ENCODE peak calls at places on chromosomes 6 and 20, in nine cellular contexts. One of them, this sample, is unnamed.
A peak's percentile ranks its signal among the peaks of the same experiment; 100 is the strongest.

GRCh38 chr6:29011276-29011734 is 6.2 kb upstream of the ZNF311 start:
- DNase-seq in GM18507: no peak
- DNase-seq in NCI-H1105: peak; percentile 55
- DNase-seq in activated CD4-positive, alpha-beta T cell treated with anti-CD3 and anti-CD28 coated beads, Interleukin-2, amount 10 ng/mL, durations not matched to agents 24 days and 14 days: peak; percentile 87
- DNase-seq in choroid plexus epithelial cell: peak; percentile 74
- DNase-seq in effector memory CD4-positive, alpha-beta T cell: peak; percentile 13
- DNase-seq in AG10803: peak; percentile 47
- DNase-seq in nephron progenitor cell: peak; percentile 77
- DNase-seq in astrocyte of the spinal cord: peak; percentile 64
- DNase-seq in this sample: peak; percentile 63

GRCh38 chr20:25288291-25289181 is 40.7 kb downstream of the PYGB start:
- DNase-seq in GM18507: no peak
- DNase-seq in NCI-H1105: no peak
- DNase-seq in activated CD4-positive, alpha-beta T cell treated with anti-CD3 and anti-CD28 coated beads, Interleukin-2, amount 10 ng/mL, durations not matched to agents 24 days and 14 days: no peak
- DNase-seq in choroid plexus epithelial cell: no peak
- DNase-seq in effector memory CD4-positive, alpha-beta T cell: no peak
- DNase-seq in AG10803: no peak
- DNase-seq in nephron progenitor cell: no peak
- DNase-seq in astrocyte of the spinal cord: no peak
- DNase-seq in this sample: no peak

GRCh38 chr20:5788385-5788895 is 38.2 kb downstream of the SHLD1 start:
- DNase-seq in GM18507: peak; percentile 74
- DNase-seq in NCI-H1105: peak; percentile 79
- DNase-seq in activated CD4-positive, alpha-beta T cell treated with anti-CD3 and anti-CD28 coated beads, Interleukin-2, amount 10 ng/mL, durations not matched to agents 24 days and 14 days: peak; percentile 93
- DNase-seq in choroid plexus epithelial cell: peak; percentile 96
- DNase-seq in effector memory CD4-positive, alpha-beta T cell: peak; percentile 45
- DNase-seq in AG10803: peak; percentile 88
- DNase-seq in nephron progenitor cell: peak; percentile 69
- DNase-seq in astrocyte of the spinal cord: peak; percentile 88
- DNase-seq in this sample: peak; percentile 73

GRCh38 chr20:57507477-57507876 is 17.5 kb downstream of the CTCFL start:
- DNase-seq in GM18507: no peak
- DNase-seq in NCI-H1105: no peak
- DNase-seq in activated CD4-positive, alpha-beta T cell treated with anti-CD3 and anti-CD28 coated beads, Interleukin-2, amount 10 ng/mL, durations not matched to agents 24 days and 14 days: no peak
- DNase-seq in choroid plexus epithelial cell: peak; percentile 17
- DNase-seq in effector memory CD4-positive, alpha-beta T cell: no peak
- DNase-seq in AG10803: peak; percentile 13
- DNase-seq in nephron progenitor cell: no peak
- DNase-seq in astrocyte of the spinal cord: peak; percentile 1
- DNase-seq in this sample: no peak

GRCh38 chr6:36839819-36840379 is 655 bp upstream of the CPNE5 start:
- DNase-seq in GM18507: peak; percentile 14
- DNase-seq in NCI-H1105: peak; percentile 26
- DNase-seq in activated CD4-positive, alpha-beta T cell treated with anti-CD3 and anti-CD28 coated beads, Interleukin-2, amount 10 ng/mL, durations not matched to agents 24 days and 14 days: peak; percentile 87
- DNase-seq in choroid plexus epithelial cell: no peak
- DNase-seq in effector memory CD4-positive, alpha-beta T cell: peak; percentile 11
- DNase-seq in AG10803: no peak
- DNase-seq in nephron progenitor cell: peak; percentile 72
- DNase-seq in astrocyte of the spinal cord: no peak
- DNase-seq in this sample: peak; percentile 69

GRCh38 chr6:159759645-159760044 is 2.2 kb upstream of the ACAT2 start:
- DNase-seq in GM18507: no peak
- DNase-seq in NCI-H1105: no peak
- DNase-seq in activated CD4-positive, alpha-beta T cell treated with anti-CD3 and anti-CD28 coated beads, Interleukin-2, amount 10 ng/mL, durations not matched to agents 24 days and 14 days: no peak
- DNase-seq in choroid plexus epithelial cell: no peak
- DNase-seq in effector memory CD4-positive, alpha-beta T cell: no peak
- DNase-seq in AG10803: no peak
- DNase-seq in nephron progenitor cell: no peak
- DNase-seq in astrocyte of the spinal cord: no peak
- DNase-seq in this sample: no peak

GRCh38 chr6:85580878-85581267 is 12.8 kb downstream of the SNX14 start:
- DNase-seq in GM18507: no peak
- DNase-seq in NCI-H1105: no peak
- DNase-seq in activated CD4-positive, alpha-beta T cell treated with anti-CD3 and anti-CD28 coated beads, Interleukin-2, amount 10 ng/mL, durations not matched to agents 24 days and 14 days: no peak
- DNase-seq in choroid plexus epithelial cell: peak; percentile 68
- DNase-seq in effector memory CD4-positive, alpha-beta T cell: no peak
- DNase-seq in AG10803: peak; percentile 32
- DNase-seq in nephron progenitor cell: no peak
- DNase-seq in astrocyte of the spinal cord: peak; percentile 70
- DNase-seq in this sample: no peak

GRCh38 chr6:145028144-145028818 is 707.0 kb downstream of the EPM2A start:
- DNase-seq in GM18507: no peak
- DNase-seq in NCI-H1105: no peak
- DNase-seq in activated CD4-positive, alpha-beta T cell treated with anti-CD3 and anti-CD28 coated beads, Interleukin-2, amount 10 ng/mL, durations not matched to agents 24 days and 14 days: peak; percentile 71
- DNase-seq in choroid plexus epithelial cell: peak; percentile 65
- DNase-seq in effector memory CD4-positive, alpha-beta T cell: no peak
- DNase-seq in AG10803: peak; percentile 49
- DNase-seq in nephron progenitor cell: no peak
- DNase-seq in astrocyte of the spinal cord: peak; percentile 51
- DNase-seq in this sample: peak; percentile 14

GRCh38 chr6:30721198-30722024 is 1.3 kb downstream of the TUBB start:
- DNase-seq in GM18507: peak; percentile 67
- DNase-seq in NCI-H1105: peak; percentile 91
- DNase-seq in activated CD4-positive, alpha-beta T cell treated with anti-CD3 and anti-CD28 coated beads, Interleukin-2, amount 10 ng/mL, durations not matched to agents 24 days and 14 days: peak; percentile 99
- DNase-seq in choroid plexus epithelial cell: peak; percentile 93
- DNase-seq in effector memory CD4-positive, alpha-beta T cell: peak; percentile 88
- DNase-seq in AG10803: peak; percentile 89
- DNase-seq in nephron progenitor cell: peak; percentile 95
- DNase-seq in astrocyte of the spinal cord: peak; percentile 90
- DNase-seq in this sample: peak; percentile 95

GRCh38 chr6:135346747-135347146 is 150.8 kb downstream of the AHI1 start:
- DNase-seq in GM18507: no peak
- DNase-seq in NCI-H1105: no peak
- DNase-seq in activated CD4-positive, alpha-beta T cell treated with anti-CD3 and anti-CD28 coated beads, Interleukin-2, amount 10 ng/mL, durations not matched to agents 24 days and 14 days: no peak
- DNase-seq in choroid plexus epithelial cell: no peak
- DNase-seq in effector memory CD4-positive, alpha-beta T cell: no peak
- DNase-seq in AG10803: peak; percentile 26
- DNase-seq in nephron progenitor cell: no peak
- DNase-seq in astrocyte of the spinal cord: peak; percentile 58
- DNase-seq in this sample: no peak

GRCh38 chr6:162485464-162485863 is 242.1 kb downstream of the PRKN start:
- DNase-seq in GM18507: no peak
- DNase-seq in NCI-H1105: peak; percentile 27
- DNase-seq in activated CD4-positive, alpha-beta T cell treated with anti-CD3 and anti-CD28 coated beads, Interleukin-2, amount 10 ng/mL, durations not matched to agents 24 days and 14 days: no peak
- DNase-seq in choroid plexus epithelial cell: no peak
- DNase-seq in effector memory CD4-positive, alpha-beta T cell: no peak
- DNase-seq in AG10803: no peak
- DNase-seq in nephron progenitor cell: no peak
- DNase-seq in astrocyte of the spinal cord: no peak
- DNase-seq in this sample: no peak

GRCh38 chr6:112560651-112561050 is 213.5 kb downstream of the RFPL4B start:
- DNase-seq in GM18507: no peak
- DNase-seq in NCI-H1105: no peak
- DNase-seq in activated CD4-positive, alpha-beta T cell treated with anti-CD3 and anti-CD28 coated beads, Interleukin-2, amount 10 ng/mL, durations not matched to agents 24 days and 14 days: no peak
- DNase-seq in choroid plexus epithelial cell: peak; percentile 12
- DNase-seq in effector memory CD4-positive, alpha-beta T cell: no peak
- DNase-seq in AG10803: no peak
- DNase-seq in nephron progenitor cell: no peak
- DNase-seq in astrocyte of the spinal cord: no peak
- DNase-seq in this sample: peak; percentile 7

GRCh38 chr6:84193140-84193708 is 34.2 kb downstream of the CEP162 start:
- DNase-seq in GM18507: no peak
- DNase-seq in NCI-H1105: no peak
- DNase-seq in activated CD4-positive, alpha-beta T cell treated with anti-CD3 and anti-CD28 coated beads, Interleukin-2, amount 10 ng/mL, durations not matched to agents 24 days and 14 days: no peak
- DNase-seq in choroid plexus epithelial cell: peak; percentile 43
- DNase-seq in effector memory CD4-positive, alpha-beta T cell: no peak
- DNase-seq in AG10803: peak; percentile 63
- DNase-seq in nephron progenitor cell: no peak
- DNase-seq in astrocyte of the spinal cord: peak; percentile 87
- DNase-seq in this sample: no peak

GRCh38 chr6:159044899-159045727 is at the start of gene TAGAP:
- DNase-seq in GM18507: peak; percentile 44
- DNase-seq in NCI-H1105: no peak
- DNase-seq in activated CD4-positive, alpha-beta T cell treated with anti-CD3 and anti-CD28 coated beads, Interleukin-2, amount 10 ng/mL, durations not matched to agents 24 days and 14 days: peak; percentile 97
- DNase-seq in choroid plexus epithelial cell: peak; percentile 38
- DNase-seq in effector memory CD4-positive, alpha-beta T cell: peak; percentile 84
- DNase-seq in AG10803: peak; percentile 28
- DNase-seq in nephron progenitor cell: no peak
- DNase-seq in astrocyte of the spinal cord: no peak
- DNase-seq in this sample: no peak

GRCh38 chr6:159390384-159390783 is 221.2 kb downstream of the FNDC1 start:
- DNase-seq in GM18507: no peak
- DNase-seq in NCI-H1105: no peak
- DNase-seq in activated CD4-positive, alpha-beta T cell treated with anti-CD3 and anti-CD28 coated beads, Interleukin-2, amount 10 ng/mL, durations not matched to agents 24 days and 14 days: no peak
- DNase-seq in choroid plexus epithelial cell: no peak
- DNase-seq in effector memory CD4-positive, alpha-beta T cell: no peak
- DNase-seq in AG10803: peak; percentile 45
- DNase-seq in nephron progenitor cell: no peak
- DNase-seq in astrocyte of the spinal cord: no peak
- DNase-seq in this sample: no peak

GRCh38 chr6:75149696-75150095 is 56.2 kb downstream of the COL12A1 start:
- DNase-seq in GM18507: no peak
- DNase-seq in NCI-H1105: no peak
- DNase-seq in activated CD4-positive, alpha-beta T cell treated with anti-CD3 and anti-CD28 coated beads, Interleukin-2, amount 10 ng/mL, durations not matched to agents 24 days and 14 days: no peak
- DNase-seq in choroid plexus epithelial cell: no peak
- DNase-seq in effector memory CD4-positive, alpha-beta T cell: no peak
- DNase-seq in AG10803: no peak
- DNase-seq in nephron progenitor cell: no peak
- DNase-seq in astrocyte of the spinal cord: no peak
- DNase-seq in this sample: no peak

GRCh38 chr6:87122477-87122876 is 27.6 kb upstream of the CGA start:
- DNase-seq in GM18507: no peak
- DNase-seq in NCI-H1105: no peak
- DNase-seq in activated CD4-positive, alpha-beta T cell treated with anti-CD3 and anti-CD28 coated beads, Interleukin-2, amount 10 ng/mL, durations not matched to agents 24 days and 14 days: no peak
- DNase-seq in choroid plexus epithelial cell: no peak
- DNase-seq in effector memory CD4-positive, alpha-beta T cell: no peak
- DNase-seq in AG10803: no peak
- DNase-seq in nephron progenitor cell: no peak
- DNase-seq in astrocyte of the spinal cord: no peak
- DNase-seq in this sample: no peak

GRCh38 chr6:24497254-24497989 is 2.7 kb downstream of the ALDH5A1 start:
- DNase-seq in GM18507: no peak
- DNase-seq in NCI-H1105: no peak
- DNase-seq in activated CD4-positive, alpha-beta T cell treated with anti-CD3 and anti-CD28 coated beads, Interleukin-2, amount 10 ng/mL, durations not matched to agents 24 days and 14 days: no peak
- DNase-seq in choroid plexus epithelial cell: no peak
- DNase-seq in effector memory CD4-positive, alpha-beta T cell: no peak
- DNase-seq in AG10803: no peak
- DNase-seq in nephron progenitor cell: no peak
- DNase-seq in astrocyte of the spinal cord: no peak
- DNase-seq in this sample: no peak

GRCh38 chr20:31670371-31671228 is 32.9 kb downstream of the COX4I2 start:
- DNase-seq in GM18507: no peak
- DNase-seq in NCI-H1105: no peak
- DNase-seq in activated CD4-positive, alpha-beta T cell treated with anti-CD3 and anti-CD28 coated beads, Interleukin-2, amount 10 ng/mL, durations not matched to agents 24 days and 14 days: no peak
- DNase-seq in choroid plexus epithelial cell: peak; percentile 67
- DNase-seq in effector memory CD4-positive, alpha-beta T cell: no peak
- DNase-seq in AG10803: no peak
- DNase-seq in nephron progenitor cell: no peak
- DNase-seq in astrocyte of the spinal cord: peak; percentile 49
- DNase-seq in this sample: no peak

GRCh38 chr6:119915971-119916370 is 566.4 kb upstream of the MAN1A1 start:
- DNase-seq in GM18507: no peak
- DNase-seq in NCI-H1105: no peak
- DNase-seq in activated CD4-positive, alpha-beta T cell treated with anti-CD3 and anti-CD28 coated beads, Interleukin-2, amount 10 ng/mL, durations not matched to agents 24 days and 14 days: no peak
- DNase-seq in choroid plexus epithelial cell: no peak
- DNase-seq in effector memory CD4-positive, alpha-beta T cell: no peak
- DNase-seq in AG10803: no peak
- DNase-seq in nephron progenitor cell: no peak
- DNase-seq in astrocyte of the spinal cord: no peak
- DNase-seq in this sample: no peak

GRCh38 chr6:17714879-17715860 is 8.4 kb upstream of the NUP153 start:
- DNase-seq in GM18507: no peak
- DNase-seq in NCI-H1105: no peak
- DNase-seq in activated CD4-positive, alpha-beta T cell treated with anti-CD3 and anti-CD28 coated beads, Interleukin-2, amount 10 ng/mL, durations not matched to agents 24 days and 14 days: peak; percentile 78
- DNase-seq in choroid plexus epithelial cell: peak; percentile 89
- DNase-seq in effector memory CD4-positive, alpha-beta T cell: no peak
- DNase-seq in AG10803: peak; percentile 91
- DNase-seq in nephron progenitor cell: no peak
- DNase-seq in astrocyte of the spinal cord: peak; percentile 93
- DNase-seq in this sample: no peak

GRCh38 chr20:50112512-50113419 is at the start of gene UBE2V1:
- DNase-seq in GM18507: peak; percentile 85
- DNase-seq in NCI-H1105: peak; percentile 83
- DNase-seq in activated CD4-positive, alpha-beta T cell treated with anti-CD3 and anti-CD28 coated beads, Interleukin-2, amount 10 ng/mL, durations not matched to agents 24 days and 14 days: peak; percentile 96
- DNase-seq in choroid plexus epithelial cell: peak; percentile 91
- DNase-seq in effector memory CD4-positive, alpha-beta T cell: peak; percentile 80
- DNase-seq in AG10803: peak; percentile 86
- DNase-seq in nephron progenitor cell: peak; percentile 88
- DNase-seq in astrocyte of the spinal cord: peak; percentile 92
- DNase-seq in this sample: peak; percentile 87

GRCh38 chr6:42860481-42860880 is 18.9 kb upstream of the RPL7L1 start:
- DNase-seq in GM18507: no peak
- DNase-seq in NCI-H1105: no peak
- DNase-seq in activated CD4-positive, alpha-beta T cell treated with anti-CD3 and anti-CD28 coated beads, Interleukin-2, amount 10 ng/mL, durations not matched to agents 24 days and 14 days: no peak
- DNase-seq in choroid plexus epithelial cell: no peak
- DNase-seq in effector memory CD4-positive, alpha-beta T cell: no peak
- DNase-seq in AG10803: no peak
- DNase-seq in nephron progenitor cell: no peak
- DNase-seq in astrocyte of the spinal cord: no peak
- DNase-seq in this sample: no peak

GRCh38 chr6:70241991-70242420 is 60.9 kb downstream of the COL9A1 start:
- DNase-seq in GM18507: no peak
- DNase-seq in NCI-H1105: no peak
- DNase-seq in activated CD4-positive, alpha-beta T cell treated with anti-CD3 and anti-CD28 coated beads, Interleukin-2, amount 10 ng/mL, durations not matched to agents 24 days and 14 days: no peak
- DNase-seq in choroid plexus epithelial cell: no peak
- DNase-seq in effector memory CD4-positive, alpha-beta T cell: no peak
- DNase-seq in AG10803: no peak
- DNase-seq in nephron progenitor cell: no peak
- DNase-seq in astrocyte of the spinal cord: no peak
- DNase-seq in this sample: no peak

GRCh38 chr20:5848711-5849505 is 98.7 kb downstream of the SHLD1 start:
- DNase-seq in GM18507: no peak
- DNase-seq in NCI-H1105: no peak
- DNase-seq in activated CD4-positive, alpha-beta T cell treated with anti-CD3 and anti-CD28 coated beads, Interleukin-2, amount 10 ng/mL, durations not matched to agents 24 days and 14 days: no peak
- DNase-seq in choroid plexus epithelial cell: peak; percentile 54
- DNase-seq in effector memory CD4-positive, alpha-beta T cell: no peak
- DNase-seq in AG10803: peak; percentile 25
- DNase-seq in nephron progenitor cell: no peak
- DNase-seq in astrocyte of the spinal cord: peak; percentile 70
- DNase-seq in this sample: no peak

GRCh38 chr6:83062225-83062624 is 3.4 kb downstream of the UBE3D start:
- DNase-seq in GM18507: no peak
- DNase-seq in NCI-H1105: no peak
- DNase-seq in activated CD4-positive, alpha-beta T cell treated with anti-CD3 and anti-CD28 coated beads, Interleukin-2, amount 10 ng/mL, durations not matched to agents 24 days and 14 days: no peak
- DNase-seq in choroid plexus epithelial cell: peak; percentile 78
- DNase-seq in effector memory CD4-positive, alpha-beta T cell: no peak
- DNase-seq in AG10803: peak; percentile 65
- DNase-seq in nephron progenitor cell: no peak
- DNase-seq in astrocyte of the spinal cord: peak; percentile 71
- DNase-seq in this sample: no peak

GRCh38 chr20:59082077-59082740 is 39.6 kb upstream of the PRELID3B start:
- DNase-seq in GM18507: no peak
- DNase-seq in NCI-H1105: no peak
- DNase-seq in activated CD4-positive, alpha-beta T cell treated with anti-CD3 and anti-CD28 coated beads, Interleukin-2, amount 10 ng/mL, durations not matched to agents 24 days and 14 days: no peak
- DNase-seq in choroid plexus epithelial cell: peak; percentile 56
- DNase-seq in effector memory CD4-positive, alpha-beta T cell: no peak
- DNase-seq in AG10803: peak; percentile 6
- DNase-seq in nephron progenitor cell: no peak
- DNase-seq in astrocyte of the spinal cord: no peak
- DNase-seq in this sample: no peak

GRCh38 chr6:157123245-157123644 is 200.1 kb downstream of the TMEM242 start:
- DNase-seq in GM18507: no peak
- DNase-seq in NCI-H1105: no peak
- DNase-seq in activated CD4-positive, alpha-beta T cell treated with anti-CD3 and anti-CD28 coated beads, Interleukin-2, amount 10 ng/mL, durations not matched to agents 24 days and 14 days: no peak
- DNase-seq in choroid plexus epithelial cell: no peak
- DNase-seq in effector memory CD4-positive, alpha-beta T cell: no peak
- DNase-seq in AG10803: no peak
- DNase-seq in nephron progenitor cell: no peak
- DNase-seq in astrocyte of the spinal cord: no peak
- DNase-seq in this sample: no peak

GRCh38 chr20:59802471-59803221 is 130.8 kb downstream of the SYCP2 start:
- DNase-seq in GM18507: no peak
- DNase-seq in NCI-H1105: no peak
- DNase-seq in activated CD4-positive, alpha-beta T cell treated with anti-CD3 and anti-CD28 coated beads, Interleukin-2, amount 10 ng/mL, durations not matched to agents 24 days and 14 days: no peak
- DNase-seq in choroid plexus epithelial cell: no peak
- DNase-seq in effector memory CD4-positive, alpha-beta T cell: no peak
- DNase-seq in AG10803: no peak
- DNase-seq in nephron progenitor cell: no peak
- DNase-seq in astrocyte of the spinal cord: no peak
- DNase-seq in this sample: no peak

GRCh38 chr6:144581807-144582537 is 296.8 kb downstream of the UTRN start:
- DNase-seq in GM18507: no peak
- DNase-seq in NCI-H1105: peak; percentile 21
- DNase-seq in activated CD4-positive, alpha-beta T cell treated with anti-CD3 and anti-CD28 coated beads, Interleukin-2, amount 10 ng/mL, durations not matched to agents 24 days and 14 days: peak; percentile 79
- DNase-seq in choroid plexus epithelial cell: peak; percentile 69
- DNase-seq in effector memory CD4-positive, alpha-beta T cell: no peak
- DNase-seq in AG10803: no peak
- DNase-seq in nephron progenitor cell: peak; percentile 8
- DNase-seq in astrocyte of the spinal cord: peak; percentile 46
- DNase-seq in this sample: peak; percentile 23

GRCh38 chr20:9179193-9179802 is 110.4 kb downstream of the PLCB4 start:
- DNase-seq in GM18507: no peak
- DNase-seq in NCI-H1105: no peak
- DNase-seq in activated CD4-positive, alpha-beta T cell treated with anti-CD3 and anti-CD28 coated beads, Interleukin-2, amount 10 ng/mL, durations not matched to agents 24 days and 14 days: no peak
- DNase-seq in choroid plexus epithelial cell: peak; percentile 43
- DNase-seq in effector memory CD4-positive, alpha-beta T cell: no peak
- DNase-seq in AG10803: peak; percentile 46
- DNase-seq in nephron progenitor cell: no peak
- DNase-seq in astrocyte of the spinal cord: peak; percentile 63
- DNase-seq in this sample: no peak

This sample was measured in endothelial cell.